ENCODE peak calls at places on chromosomes 4 and X, in five cellular contexts. Y is psoas muscle, B is frontal cortex, Z is substantia nigra, F is GM12891. N is an unnamed sample.

GRCh38 chr4:27861381-27861787 is 1000.7 kb downstream of the STIM2 start:
- DNase-seq in Y (no peak), B (no peak), Z (peak; percentile 15), F (no peak), N (peak; percentile 70)

GRCh38 chrX:47221756-47222155 is 3.3 kb downstream of the CDK16 start:
- DNase-seq in Y (no peak), B (no peak), Z (no peak), F (no peak), N (no peak)

GRCh38 chrX:101191217-101191750 is 28.3 kb upstream of the DRP2 start:
- DNase-seq in Y (peak; percentile 16), B (peak; percentile 21), Z (no peak), F (no peak), N (no peak)

GRCh38 chr4:71389149-71389840 is 50.5 kb downstream of the SLC4A4 start:
- DNase-seq in Y (no peak), B (no peak), Z (no peak), F (no peak), N (no peak)

GRCh38 chr4:159075531-159075932 is 27.3 kb upstream of the RAPGEF2 start:
- DNase-seq in Y (no peak), B (no peak), Z (no peak), F (no peak), N (no peak)

GRCh38 chr4:179095585-179096228 is 1653.5 kb upstream of the AGA start:
- DNase-seq in Y (no peak), B (no peak), Z (no peak), F (no peak), N (peak; percentile 12)

GRCh38 chr4:123790681-123791080 is 394.1 kb downstream of the SPRY1 start:
- DNase-seq in Y (no peak), B (no peak), Z (no peak), F (no peak), N (no peak)

GRCh38 chrX:9285342-9285771 is 179.5 kb upstream of the TBL1X start:
- DNase-seq in Y (no peak), B (no peak), Z (no peak), F (no peak), N (no peak)

GRCh38 chrX:136168929-136169735 is 21.8 kb downstream of the FHL1 start:
- DNase-seq in Y (peak; percentile 37), B (peak; percentile 34), Z (peak; percentile 8), F (no peak), N (peak; percentile 36)

GRCh38 chr4:122898370-122899150 is 23.8 kb downstream of the NUDT6 start:
- DNase-seq in Y (no peak), B (no peak), Z (no peak), F (no peak), N (no peak)

GRCh38 chr4:5710962-5711478 is at the start of gene EVC:
- DNase-seq in Y (peak; percentile 81), B (peak; percentile 59), Z (peak; percentile 52), F (peak; percentile 44), N (no peak)

GRCh38 chrX:108736509-108737479 is at the start of gene IRS4:
- DNase-seq in Y (no peak), B (no peak), Z (peak; percentile 24), F (no peak), N (no peak)

GRCh38 chrX:135383249-135383648 is 38.5 kb upstream of the SMIM10L2A start:
- DNase-seq in Y (no peak), B (no peak), Z (no peak), F (no peak), N (no peak)

GRCh38 chr4:40306991-40307390 is 28.1 kb upstream of the CHRNA9 start:
- DNase-seq in Y (no peak), B (no peak), Z (no peak), F (no peak), N (no peak)

GRCh38 chrX:9532349-9532748 is 67.5 kb downstream of the TBL1X start:
- DNase-seq in Y (no peak), B (no peak), Z (no peak), F (no peak), N (no peak)

GRCh38 chr4:3824521-3825270 is 58.5 kb downstream of the ADRA2C start:
- DNase-seq in Y (no peak), B (no peak), Z (no peak), F (no peak), N (no peak)

GRCh38 chr4:158630893-158631292 is 40.8 kb downstream of the C4orf46 start:
- DNase-seq in Y (no peak), B (no peak), Z (no peak), F (no peak), N (no peak)

GRCh38 chrX:47174376-47174775 is 19.3 kb upstream of the UBA1 start:
- DNase-seq in Y (no peak), B (no peak), Z (no peak), F (no peak), N (no peak)

GRCh38 chrX:135737361-135738071 is 24.1 kb downstream of the CT45A1 start:
- DNase-seq in Y (no peak), B (no peak), Z (no peak), F (no peak), N (no peak)

GRCh38 chr4:163196904-163197505 is 30.3 kb upstream of the NAF1 start:
- DNase-seq in Y (no peak), B (no peak), Z (no peak), F (no peak), N (no peak)

GRCh38 chr4:42519803-42520417 is 122.6 kb downstream of the SHISA3 start:
- DNase-seq in Y (no peak), B (peak; percentile 6), Z (no peak), F (no peak), N (peak; percentile 43)

GRCh38 chr4:182280439-182281111 is 37.4 kb downstream of the TENM3 start:
- DNase-seq in Y (no peak), B (no peak), Z (no peak), F (no peak), N (no peak)

GRCh38 chrX:119186763-119187162 is 49.3 kb upstream of the PGRMC1 start:
- DNase-seq in Y (no peak), B (no peak), Z (no peak), F (no peak), N (no peak)

GRCh38 chrX:22060451-22060940 is 28.4 kb downstream of the PHEX start:
- DNase-seq in Y (no peak), B (peak; percentile 10), Z (no peak), F (no peak), N (no peak)

GRCh38 chr4:87105101-87105852 is 115.1 kb downstream of the KLHL8 start:
- DNase-seq in Y (no peak), B (no peak), Z (no peak), F (no peak), N (no peak)

GRCh38 chr4:154119317-154119716 is 330.4 kb upstream of the SFRP2 start:
- DNase-seq in Y (no peak), B (no peak), Z (no peak), F (no peak), N (no peak)

GRCh38 chrX:155577682-155578081 is 35.1 kb downstream of the TMLHE start:
- DNase-seq in Y (no peak), B (no peak), Z (no peak), F (no peak), N (no peak)

GRCh38 chr4:82428526-82428968 is 1.7 kb downstream of the HNRNPDL start:
- DNase-seq in Y (no peak), B (no peak), Z (no peak), F (no peak), N (no peak)

GRCh38 chr4:186266699-186267467 is 894 bp downstream of the F11 start:
- DNase-seq in Y (no peak), B (no peak), Z (no peak), F (no peak), N (no peak)

GRCh38 chr4:182917182-182918043 is at the start of gene DCTD:
- DNase-seq in Y (peak; percentile 84), B (peak; percentile 70), Z (peak; percentile 55), F (peak; percentile 59), N (peak; percentile 1)

GRCh38 chrX:45261005-45261404 is 60.3 kb upstream of the DIPK2B start:
- DNase-seq in Y (no peak), B (no peak), Z (no peak), F (no peak), N (no peak)

GRCh38 chr4:155025762-155026457 is 182.5 kb upstream of the NPY2R start:
- DNase-seq in Y (no peak), B (no peak), Z (peak; percentile 17), F (no peak), N (no peak)

GRCh38 chr4:56655209-56655626 is 25.9 kb downstream of the HOPX start:
- DNase-seq in Y (peak; percentile 54), B (peak; percentile 39), Z (peak; percentile 30), F (no peak), N (no peak)

GRCh38 chr4:153759407-153760226 is at the start of gene RNF175:
- DNase-seq in Y (peak; percentile 25), B (peak; percentile 39), Z (no peak), F (no peak), N (no peak)

GRCh38 chr4:56657818-56658217 is 23.3 kb downstream of the HOPX start:
- DNase-seq in Y (no peak), B (no peak), Z (no peak), F (no peak), N (no peak)

GRCh38 chr4:8208565-8208964 is 9.5 kb downstream of the SH3TC1 start:
- DNase-seq in Y (no peak), B (no peak), Z (no peak), F (no peak), N (no peak)

GRCh38 chr4:2746891-2747695 is 9.0 kb downstream of the TNIP2 start:
- DNase-seq in Y (no peak), B (no peak), Z (no peak), F (no peak), N (no peak)

N was measured in T1000.